ENCODE peak calls at places on chromosomes 1 and 21, in ten cellular contexts. One of them, this sample, is unnamed.

GRCh38 chr1:45491464-45492260 is 699 bp upstream of the TESK2 start:
- DNase-seq in CD8-positive, alpha-beta T cell: no peak
- DNase-seq in Peyer's patch: no peak
- DNase-seq in fibroblast of mammary gland: no peak
- DNase-seq in uterus: no peak
- DNase-seq in cardiac fibroblast: no peak
- DNase-seq in HFF-Myc: no peak
- DNase-seq in keratinocyte: no peak
- DNase-seq in astrocyte of the spinal cord: no peak
- DNase-seq in gastrocnemius medialis: no peak
- DNase-seq in this sample: no peak

GRCh38 chr1:241637046-241637590 is 3.1 kb downstream of the CHML start:
- DNase-seq in CD8-positive, alpha-beta T cell: no peak
- DNase-seq in Peyer's patch: no peak
- DNase-seq in fibroblast of mammary gland: no peak
- DNase-seq in uterus: no peak
- DNase-seq in cardiac fibroblast: peak
- DNase-seq in HFF-Myc: no peak
- DNase-seq in keratinocyte: no peak
- DNase-seq in astrocyte of the spinal cord: no peak
- DNase-seq in gastrocnemius medialis: no peak
- DNase-seq in this sample: no peak

GRCh38 chr1:53835491-53835890 is 2.6 kb downstream of the NDC1 start:
- DNase-seq in CD8-positive, alpha-beta T cell: no peak
- DNase-seq in Peyer's patch: no peak
- DNase-seq in fibroblast of mammary gland: no peak
- DNase-seq in uterus: no peak
- DNase-seq in cardiac fibroblast: peak
- DNase-seq in HFF-Myc: no peak
- DNase-seq in keratinocyte: no peak
- DNase-seq in astrocyte of the spinal cord: peak
- DNase-seq in gastrocnemius medialis: no peak
- DNase-seq in this sample: no peak

GRCh38 chr1:213369465-213369864 is 318.4 kb downstream of the RPS6KC1 start:
- DNase-seq in CD8-positive, alpha-beta T cell: no peak
- DNase-seq in Peyer's patch: no peak
- DNase-seq in fibroblast of mammary gland: no peak
- DNase-seq in uterus: no peak
- DNase-seq in cardiac fibroblast: no peak
- DNase-seq in HFF-Myc: no peak
- DNase-seq in keratinocyte: no peak
- DNase-seq in astrocyte of the spinal cord: no peak
- DNase-seq in gastrocnemius medialis: no peak
- DNase-seq in this sample: no peak

GRCh38 chr1:234927312-234927967 is 201.2 kb downstream of the TOMM20 start:
- DNase-seq in CD8-positive, alpha-beta T cell: no peak
- DNase-seq in Peyer's patch: no peak
- DNase-seq in fibroblast of mammary gland: no peak
- DNase-seq in uterus: no peak
- DNase-seq in cardiac fibroblast: no peak
- DNase-seq in HFF-Myc: no peak
- DNase-seq in keratinocyte: no peak
- DNase-seq in astrocyte of the spinal cord: no peak
- DNase-seq in gastrocnemius medialis: no peak
- DNase-seq in this sample: no peak

GRCh38 chr21:44486302-44486701 is 31.0 kb downstream of the LRRC3 start:
- DNase-seq in CD8-positive, alpha-beta T cell: no peak
- DNase-seq in Peyer's patch: no peak
- DNase-seq in fibroblast of mammary gland: no peak
- DNase-seq in uterus: no peak
- DNase-seq in cardiac fibroblast: no peak
- DNase-seq in HFF-Myc: no peak
- DNase-seq in keratinocyte: no peak
- DNase-seq in astrocyte of the spinal cord: no peak
- DNase-seq in gastrocnemius medialis: no peak
- DNase-seq in this sample: no peak

GRCh38 chr1:91853397-91853796 is 32.6 kb downstream of the TGFBR3 start:
- DNase-seq in CD8-positive, alpha-beta T cell: no peak
- DNase-seq in Peyer's patch: no peak
- DNase-seq in fibroblast of mammary gland: no peak
- DNase-seq in uterus: no peak
- DNase-seq in cardiac fibroblast: no peak
- DNase-seq in HFF-Myc: no peak
- DNase-seq in keratinocyte: no peak
- DNase-seq in astrocyte of the spinal cord: no peak
- DNase-seq in gastrocnemius medialis: no peak
- DNase-seq in this sample: no peak

GRCh38 chr1:76145332-76145731 is 70.8 kb downstream of the ST6GALNAC3 start:
- DNase-seq in CD8-positive, alpha-beta T cell: no peak
- DNase-seq in Peyer's patch: no peak
- DNase-seq in fibroblast of mammary gland: no peak
- DNase-seq in uterus: no peak
- DNase-seq in cardiac fibroblast: no peak
- DNase-seq in HFF-Myc: no peak
- DNase-seq in keratinocyte: no peak
- DNase-seq in astrocyte of the spinal cord: no peak
- DNase-seq in gastrocnemius medialis: no peak
- DNase-seq in this sample: no peak

GRCh38 chr1:218344814-218345672 is at the start of gene TGFB2:
- DNase-seq in CD8-positive, alpha-beta T cell: no peak
- DNase-seq in Peyer's patch: no peak
- DNase-seq in fibroblast of mammary gland: peak
- DNase-seq in uterus: peak
- DNase-seq in cardiac fibroblast: peak
- DNase-seq in HFF-Myc: no peak
- DNase-seq in keratinocyte: no peak
- DNase-seq in astrocyte of the spinal cord: peak
- DNase-seq in gastrocnemius medialis: peak
- DNase-seq in this sample: peak

GRCh38 chr21:44991538-44992483 is 52.0 kb downstream of the SLX9 start:
- DNase-seq in CD8-positive, alpha-beta T cell: no peak
- DNase-seq in Peyer's patch: no peak
- DNase-seq in fibroblast of mammary gland: no peak
- DNase-seq in uterus: no peak
- DNase-seq in cardiac fibroblast: no peak
- DNase-seq in HFF-Myc: no peak
- DNase-seq in keratinocyte: no peak
- DNase-seq in astrocyte of the spinal cord: peak
- DNase-seq in gastrocnemius medialis: no peak
- DNase-seq in this sample: peak

GRCh38 chr1:236421022-236421421 is 26.9 kb downstream of the EDARADD start:
- DNase-seq in CD8-positive, alpha-beta T cell: no peak
- DNase-seq in Peyer's patch: no peak
- DNase-seq in fibroblast of mammary gland: peak
- DNase-seq in uterus: no peak
- DNase-seq in cardiac fibroblast: peak
- DNase-seq in HFF-Myc: peak
- DNase-seq in keratinocyte: peak
- DNase-seq in astrocyte of the spinal cord: peak
- DNase-seq in gastrocnemius medialis: no peak
- DNase-seq in this sample: peak

DNA sequence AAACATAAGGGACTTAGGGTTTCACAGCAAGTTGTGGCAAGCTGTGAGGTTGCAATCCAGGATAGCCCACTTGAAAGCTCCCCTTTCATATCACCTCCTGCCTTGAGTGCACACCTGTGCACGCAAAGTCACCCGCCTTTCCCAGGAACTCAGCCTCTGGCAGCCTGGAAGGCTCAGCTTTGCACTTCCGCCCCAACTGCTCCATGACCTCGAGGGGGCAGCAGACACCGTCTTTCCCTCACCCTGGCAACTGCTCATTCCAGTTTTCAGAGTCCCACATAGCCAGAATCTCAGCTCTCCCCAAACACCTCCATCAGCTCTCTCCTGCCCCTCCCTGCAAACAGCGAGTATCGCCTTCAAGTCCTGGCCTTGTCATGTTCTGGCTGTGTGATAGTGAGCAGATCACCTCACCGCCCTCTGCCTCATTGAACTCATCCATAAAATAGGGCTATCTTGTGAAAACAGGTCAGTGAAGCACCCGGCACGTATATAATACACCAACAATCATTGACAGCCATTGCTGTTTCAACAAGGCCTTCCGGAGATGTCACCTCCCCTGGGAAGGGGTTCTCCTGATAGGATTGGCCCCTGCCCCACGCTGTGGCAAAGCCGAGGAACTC is 32.2 kb upstream of the EPB41 start:
- DNase-seq in CD8-positive, alpha-beta T cell: peak
- DNase-seq in Peyer's patch: peak
- DNase-seq in fibroblast of mammary gland: peak
- DNase-seq in uterus: peak
- DNase-seq in cardiac fibroblast: peak
- DNase-seq in HFF-Myc: peak
- DNase-seq in keratinocyte: peak
- DNase-seq in astrocyte of the spinal cord: peak
- DNase-seq in gastrocnemius medialis: peak
- DNase-seq in this sample: peak
- H3K4me3 ChIP-seq in CD8-positive, alpha-beta T cell: no peak
- H3K4me3 ChIP-seq in Peyer's patch: no peak
- H3K4me3 ChIP-seq in fibroblast of mammary gland: no peak
- H3K4me3 ChIP-seq in uterus: no peak
- H3K4me3 ChIP-seq in cardiac fibroblast: no peak
- H3K4me3 ChIP-seq in HFF-Myc: no peak
- H3K4me3 ChIP-seq in keratinocyte: no peak
- H3K4me3 ChIP-seq in astrocyte of the spinal cord: no peak
- H3K4me3 ChIP-seq in gastrocnemius medialis: no peak
- H3K4me3 ChIP-seq in this sample: no peak

DNA sequence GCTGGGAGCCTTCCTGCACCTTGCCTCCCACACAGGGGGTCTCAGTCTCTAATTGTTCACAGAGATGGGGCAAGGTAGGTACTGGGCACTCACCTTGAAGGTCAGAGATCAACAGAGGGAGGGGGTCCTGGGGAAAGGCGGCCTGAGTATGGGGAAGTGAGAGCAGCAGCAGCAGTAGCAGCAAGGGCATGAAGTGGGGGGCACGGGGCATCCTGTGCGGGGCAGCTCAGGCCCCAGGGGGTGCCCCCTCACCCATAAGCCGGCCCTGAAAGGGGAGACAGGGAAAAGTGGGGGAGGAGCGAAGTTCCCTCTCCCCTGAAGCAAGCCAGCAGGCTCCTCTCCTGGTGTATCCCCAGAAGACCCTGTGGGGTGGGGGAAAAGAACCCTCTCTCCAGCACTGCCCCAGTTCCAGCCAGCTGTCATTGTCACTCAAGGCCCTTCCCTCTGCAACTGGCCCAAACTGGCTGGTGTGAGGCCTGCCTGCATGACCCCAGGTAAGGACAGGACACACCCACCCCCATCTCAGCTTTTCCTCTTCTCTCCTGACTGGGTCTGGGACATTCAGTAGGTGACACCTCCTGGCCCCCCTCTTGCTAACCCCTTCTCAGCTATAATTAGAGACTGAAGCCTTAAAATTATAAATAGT is 3.9 kb downstream of the SEMA6C start:
- DNase-seq in CD8-positive, alpha-beta T cell: no peak
- DNase-seq in Peyer's patch: no peak
- DNase-seq in fibroblast of mammary gland: no peak
- DNase-seq in uterus: no peak
- DNase-seq in cardiac fibroblast: no peak
- DNase-seq in HFF-Myc: no peak
- DNase-seq in keratinocyte: no peak
- DNase-seq in astrocyte of the spinal cord: no peak
- DNase-seq in gastrocnemius medialis: peak
- DNase-seq in this sample: no peak
- H3K4me3 ChIP-seq in CD8-positive, alpha-beta T cell: no peak
- H3K4me3 ChIP-seq in Peyer's patch: no peak
- H3K4me3 ChIP-seq in fibroblast of mammary gland: no peak
- H3K4me3 ChIP-seq in uterus: no peak
- H3K4me3 ChIP-seq in cardiac fibroblast: no peak
- H3K4me3 ChIP-seq in HFF-Myc: no peak
- H3K4me3 ChIP-seq in keratinocyte: no peak
- H3K4me3 ChIP-seq in astrocyte of the spinal cord: no peak
- H3K4me3 ChIP-seq in gastrocnemius medialis: no peak
- H3K4me3 ChIP-seq in this sample: no peak

GRCh38 chr21:41678016-41678935 is 88.6 kb downstream of the RIPK4 start:
- DNase-seq in CD8-positive, alpha-beta T cell: no peak
- DNase-seq in Peyer's patch: peak
- DNase-seq in fibroblast of mammary gland: no peak
- DNase-seq in uterus: no peak
- DNase-seq in cardiac fibroblast: peak
- DNase-seq in HFF-Myc: no peak
- DNase-seq in keratinocyte: peak
- DNase-seq in astrocyte of the spinal cord: peak
- DNase-seq in gastrocnemius medialis: no peak
- DNase-seq in this sample: no peak

GRCh38 chr21:41675574-41675973 is 91.3 kb downstream of the RIPK4 start:
- DNase-seq in CD8-positive, alpha-beta T cell: no peak
- DNase-seq in Peyer's patch: no peak
- DNase-seq in fibroblast of mammary gland: no peak
- DNase-seq in uterus: no peak
- DNase-seq in cardiac fibroblast: no peak
- DNase-seq in HFF-Myc: no peak
- DNase-seq in keratinocyte: no peak
- DNase-seq in astrocyte of the spinal cord: no peak
- DNase-seq in gastrocnemius medialis: no peak
- DNase-seq in this sample: no peak

GRCh38 chr21:41676198-41676597 is 90.7 kb downstream of the RIPK4 start:
- DNase-seq in CD8-positive, alpha-beta T cell: no peak
- DNase-seq in Peyer's patch: no peak
- DNase-seq in fibroblast of mammary gland: no peak
- DNase-seq in uterus: no peak
- DNase-seq in cardiac fibroblast: no peak
- DNase-seq in HFF-Myc: no peak
- DNase-seq in keratinocyte: no peak
- DNase-seq in astrocyte of the spinal cord: no peak
- DNase-seq in gastrocnemius medialis: no peak
- DNase-seq in this sample: no peak

GRCh38 chr21:41678944-41679343 is 87.9 kb downstream of the RIPK4 start:
- DNase-seq in CD8-positive, alpha-beta T cell: no peak
- DNase-seq in Peyer's patch: peak
- DNase-seq in fibroblast of mammary gland: peak
- DNase-seq in uterus: peak
- DNase-seq in cardiac fibroblast: peak
- DNase-seq in HFF-Myc: peak
- DNase-seq in keratinocyte: peak
- DNase-seq in astrocyte of the spinal cord: peak
- DNase-seq in gastrocnemius medialis: peak
- DNase-seq in this sample: peak

DNA sequence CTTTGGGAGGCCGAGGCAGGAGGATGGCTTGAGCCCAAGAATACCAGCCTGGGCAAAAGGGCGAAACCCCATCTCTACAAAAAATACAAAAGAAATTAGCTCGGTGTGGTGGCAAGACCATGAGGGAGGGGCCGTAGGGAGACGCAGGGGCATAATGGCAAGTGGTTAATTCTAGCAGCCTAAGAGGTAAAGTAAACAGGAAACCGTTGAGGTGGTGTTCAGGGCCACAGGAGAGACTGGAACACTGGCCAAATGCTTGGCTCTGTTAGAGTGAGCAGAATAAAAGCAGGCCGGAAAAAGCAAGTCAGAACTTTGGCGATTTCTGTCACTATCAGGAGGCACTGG is 89.2 kb downstream of the RIPK4 start:
- DNase-seq in CD8-positive, alpha-beta T cell: no peak
- DNase-seq in Peyer's patch: no peak
- DNase-seq in fibroblast of mammary gland: no peak
- DNase-seq in uterus: no peak
- DNase-seq in cardiac fibroblast: no peak
- DNase-seq in HFF-Myc: no peak
- DNase-seq in keratinocyte: no peak
- DNase-seq in astrocyte of the spinal cord: no peak
- DNase-seq in gastrocnemius medialis: no peak
- DNase-seq in this sample: no peak
- H3K4me3 ChIP-seq in CD8-positive, alpha-beta T cell: no peak
- H3K4me3 ChIP-seq in Peyer's patch: no peak
- H3K4me3 ChIP-seq in fibroblast of mammary gland: no peak
- H3K4me3 ChIP-seq in uterus: no peak
- H3K4me3 ChIP-seq in cardiac fibroblast: no peak
- H3K4me3 ChIP-seq in HFF-Myc: no peak
- H3K4me3 ChIP-seq in keratinocyte: no peak
- H3K4me3 ChIP-seq in astrocyte of the spinal cord: no peak
- H3K4me3 ChIP-seq in gastrocnemius medialis: no peak
- H3K4me3 ChIP-seq in this sample: no peak

GRCh38 chr1:1244192-1244811 is 2.2 kb downstream of the C1QTNF12 start:
- DNase-seq in CD8-positive, alpha-beta T cell: no peak
- DNase-seq in Peyer's patch: peak
- DNase-seq in fibroblast of mammary gland: no peak
- DNase-seq in uterus: no peak
- DNase-seq in cardiac fibroblast: no peak
- DNase-seq in HFF-Myc: no peak
- DNase-seq in keratinocyte: no peak
- DNase-seq in astrocyte of the spinal cord: no peak
- DNase-seq in gastrocnemius medialis: no peak
- DNase-seq in this sample: no peak
- H3K4me3 ChIP-seq in CD8-positive, alpha-beta T cell: no peak
- H3K4me3 ChIP-seq in Peyer's patch: peak
- H3K4me3 ChIP-seq in fibroblast of mammary gland: no peak
- H3K4me3 ChIP-seq in uterus: no peak
- H3K4me3 ChIP-seq in cardiac fibroblast: no peak
- H3K4me3 ChIP-seq in HFF-Myc: no peak
- H3K4me3 ChIP-seq in keratinocyte: no peak
- H3K4me3 ChIP-seq in astrocyte of the spinal cord: no peak
- H3K4me3 ChIP-seq in gastrocnemius medialis: no peak
- H3K4me3 ChIP-seq in this sample: no peak